ENCODE peak calls at places on chromosomes 12 and 14, in eight cellular contexts. One of them, this sample, is unnamed. For H3K4me1 and H3K9me3, the result is how much of the 10 kb centered on the place peaks cover.

GRCh38 chr12:50017653-50018052 is 7.6 kb downstream of the RACGAP1 start:
- DNase-seq in A549: no peak
- DNase-seq in cardiac muscle cell: peak
- DNase-seq in CD4-positive, alpha-beta memory T cell: no peak
- DNase-seq in right cardiac atrium: peak
- DNase-seq in tibial artery: no peak
- DNase-seq in GM23248: peak
- DNase-seq in heart left ventricle: no peak
- DNase-seq in this sample: no peak

GRCh38 chr14:64233791-64234190 is 60.4 kb downstream of the ESR2 start:
- DNase-seq in tibial artery: no peak
- DNase-seq in heart left ventricle: no peak
- DNase-seq in cardiac muscle cell: no peak
- DNase-seq in GM23248: no peak
- DNase-seq in CD4-positive, alpha-beta memory T cell: no peak
- DNase-seq in A549: no peak
- DNase-seq in right cardiac atrium: no peak
- DNase-seq in this sample: no peak

GRCh38 chr12:46384451-46385301 is 12.1 kb upstream of the SLC38A2 start:
- DNase-seq in cardiac muscle cell: peak
- DNase-seq in tibial artery: no peak
- DNase-seq in right cardiac atrium: no peak
- DNase-seq in GM23248: peak
- DNase-seq in heart left ventricle: no peak
- DNase-seq in CD4-positive, alpha-beta memory T cell: no peak
- DNase-seq in A549: no peak
- DNase-seq in this sample: no peak

GRCh38 chr14:60506985-60507829 is 1.7 kb upstream of the SIX6 start:
- DNase-seq in CD4-positive, alpha-beta memory T cell: no peak
- DNase-seq in cardiac muscle cell: no peak
- DNase-seq in right cardiac atrium: no peak
- DNase-seq in tibial artery: no peak
- DNase-seq in A549: no peak
- DNase-seq in heart left ventricle: no peak
- DNase-seq in GM23248: no peak
- DNase-seq in this sample: no peak

GRCh38 chr12:93827669-93828068 is 150.5 kb downstream of the CRADD start:
- DNase-seq in cardiac muscle cell: no peak
- DNase-seq in A549: no peak
- DNase-seq in heart left ventricle: no peak
- DNase-seq in right cardiac atrium: no peak
- DNase-seq in tibial artery: no peak
- DNase-seq in GM23248: no peak
- DNase-seq in CD4-positive, alpha-beta memory T cell: no peak
- DNase-seq in this sample: no peak

GRCh38 chr14:25259470-25259869 is 209.5 kb upstream of the STXBP6 start:
- DNase-seq in right cardiac atrium: no peak
- DNase-seq in tibial artery: no peak
- DNase-seq in CD4-positive, alpha-beta memory T cell: no peak
- DNase-seq in GM23248: no peak
- DNase-seq in A549: no peak
- DNase-seq in heart left ventricle: no peak
- DNase-seq in cardiac muscle cell: no peak
- DNase-seq in this sample: no peak

GRCh38 chr12:25504744-25505143 is 48.3 kb downstream of the LMNTD1 start:
- DNase-seq in CD4-positive, alpha-beta memory T cell: no peak
- DNase-seq in heart left ventricle: no peak
- DNase-seq in GM23248: no peak
- DNase-seq in right cardiac atrium: no peak
- DNase-seq in cardiac muscle cell: no peak
- DNase-seq in A549: no peak
- DNase-seq in tibial artery: no peak
- DNase-seq in this sample: no peak

GRCh38 chr14:24818823-24819341 is 184.9 kb upstream of the GZMB start:
- DNase-seq in cardiac muscle cell: no peak
- DNase-seq in A549: no peak
- DNase-seq in tibial artery: no peak
- DNase-seq in right cardiac atrium: no peak
- DNase-seq in heart left ventricle: no peak
- DNase-seq in GM23248: no peak
- DNase-seq in CD4-positive, alpha-beta memory T cell: no peak
- DNase-seq in this sample: no peak

GRCh38 chr12:95784286-95784685 is 6.3 kb downstream of the NTN4 start:
- DNase-seq in A549: no peak
- DNase-seq in GM23248: peak
- DNase-seq in cardiac muscle cell: no peak
- DNase-seq in CD4-positive, alpha-beta memory T cell: no peak
- DNase-seq in tibial artery: no peak
- DNase-seq in right cardiac atrium: no peak
- DNase-seq in heart left ventricle: no peak
- DNase-seq in this sample: no peak

GRCh38 chr12:131003676-131004075 is 50.0 kb downstream of the ADGRD1 start:
- DNase-seq in GM23248: no peak
- DNase-seq in CD4-positive, alpha-beta memory T cell: no peak
- DNase-seq in A549: no peak
- DNase-seq in heart left ventricle: no peak
- DNase-seq in tibial artery: no peak
- DNase-seq in cardiac muscle cell: no peak
- DNase-seq in right cardiac atrium: no peak
- DNase-seq in this sample: no peak

GRCh38 chr12:112418596-112419268 is at the start of gene PTPN11:
- DNase-seq in A549: peak
- DNase-seq in GM23248: peak
- DNase-seq in heart left ventricle: peak
- DNase-seq in CD4-positive, alpha-beta memory T cell: peak
- DNase-seq in tibial artery: peak
- DNase-seq in cardiac muscle cell: peak
- DNase-seq in right cardiac atrium: peak
- DNase-seq in this sample: peak

GRCh38 chr12:52125499-52125900 is 46.0 kb downstream of the SMIM41 start:
- DNase-seq in cardiac muscle cell: no peak
- DNase-seq in CD4-positive, alpha-beta memory T cell: no peak
- DNase-seq in A549: no peak
- DNase-seq in GM23248: no peak
- DNase-seq in right cardiac atrium: no peak
- DNase-seq in tibial artery: peak
- DNase-seq in heart left ventricle: no peak
- DNase-seq in this sample: no peak

GRCh38 chr14:53979747-53980642 is 23.4 kb upstream of the BMP4 start:
- DNase-seq in heart left ventricle: peak
- DNase-seq in CD4-positive, alpha-beta memory T cell: no peak
- DNase-seq in GM23248: peak
- DNase-seq in right cardiac atrium: peak
- DNase-seq in tibial artery: no peak
- DNase-seq in A549: peak
- DNase-seq in cardiac muscle cell: peak
- DNase-seq in this sample: no peak

GRCh38 chr12:122917508-122918227 is 21.7 kb upstream of the VPS37B start:
- DNase-seq in tibial artery: peak
- DNase-seq in CD4-positive, alpha-beta memory T cell: no peak
- DNase-seq in A549: peak
- DNase-seq in GM23248: peak
- DNase-seq in cardiac muscle cell: peak
- DNase-seq in heart left ventricle: peak
- DNase-seq in right cardiac atrium: peak
- DNase-seq in this sample: no peak

GRCh38 chr12:124233846-124234620 is 60.9 kb upstream of the RFLNA start:
- DNase-seq in GM23248: peak
- DNase-seq in CD4-positive, alpha-beta memory T cell: no peak
- DNase-seq in A549: no peak
- DNase-seq in tibial artery: no peak
- DNase-seq in right cardiac atrium: no peak
- DNase-seq in heart left ventricle: no peak
- DNase-seq in cardiac muscle cell: peak
- DNase-seq in this sample: no peak

DNA sequence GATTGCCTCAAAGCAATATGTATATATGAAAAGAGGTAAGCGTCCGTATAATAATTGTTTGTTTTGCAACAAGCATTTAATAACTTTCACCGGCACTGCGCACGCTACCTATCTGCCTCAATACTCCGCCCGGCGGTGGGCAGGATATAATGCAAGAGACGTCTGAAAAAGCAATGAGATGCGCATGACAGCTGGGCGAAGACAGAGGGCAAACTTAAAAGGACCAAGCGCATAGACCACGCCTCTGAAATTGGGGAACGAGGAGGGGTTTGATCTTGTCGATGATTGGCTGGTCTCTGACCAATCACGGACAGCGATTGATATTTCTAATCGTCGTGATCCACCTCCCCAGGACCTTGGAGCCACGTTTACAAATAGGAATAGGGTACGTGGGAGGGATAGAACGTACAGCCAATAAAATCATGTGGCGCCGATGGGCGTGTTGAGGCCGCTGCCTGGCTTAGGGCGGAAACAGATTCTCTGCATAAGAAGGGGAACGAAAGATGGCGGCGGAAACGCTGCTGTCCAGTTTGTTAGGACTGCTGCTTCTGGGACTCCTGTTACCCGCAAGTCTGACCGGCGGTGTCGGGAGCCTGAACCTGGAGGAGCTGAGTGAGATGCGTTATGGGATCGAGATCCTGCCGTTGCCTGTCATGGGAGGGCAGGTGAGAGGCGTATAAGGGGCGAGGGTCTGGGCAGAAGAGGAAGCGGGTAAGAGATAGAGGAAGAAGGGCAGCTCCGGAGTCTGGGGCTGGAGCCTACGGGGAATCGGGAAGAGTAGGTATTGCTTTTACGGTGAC is at the start of gene OS9:
- DNase-seq in A549: peak
- DNase-seq in heart left ventricle: peak
- DNase-seq in right cardiac atrium: peak
- DNase-seq in cardiac muscle cell: peak
- DNase-seq in GM23248: peak
- DNase-seq in tibial artery: peak
- DNase-seq in CD4-positive, alpha-beta memory T cell: peak
- DNase-seq in this sample: peak
- H3K27ac ChIP-seq in A549: peak
- H3K27ac ChIP-seq in heart left ventricle: peak
- H3K27ac ChIP-seq in right cardiac atrium: peak
- H3K27ac ChIP-seq in cardiac muscle cell: peak
- H3K27ac ChIP-seq in GM23248: peak
- H3K27ac ChIP-seq in tibial artery: peak
- H3K27ac ChIP-seq in CD4-positive, alpha-beta memory T cell: peak
- H3K27ac ChIP-seq in this sample: peak

GRCh38 chr14:99564256-99564902 is 39.6 kb downstream of the CCDC85C start:
- DNase-seq in cardiac muscle cell: peak
- DNase-seq in A549: peak
- DNase-seq in tibial artery: peak
- DNase-seq in right cardiac atrium: peak
- DNase-seq in heart left ventricle: peak
- DNase-seq in CD4-positive, alpha-beta memory T cell: no peak
- DNase-seq in GM23248: peak
- DNase-seq in this sample: no peak
- H3K4me1 ChIP-seq in cardiac muscle cell: half or more
- H3K4me1 ChIP-seq in A549: half or more
- H3K4me1 ChIP-seq in tibial artery: under half
- H3K4me1 ChIP-seq in right cardiac atrium: under half
- H3K4me1 ChIP-seq in heart left ventricle: half or more
- H3K4me1 ChIP-seq in CD4-positive, alpha-beta memory T cell: under half
- H3K4me1 ChIP-seq in GM23248: under half
- H3K4me1 ChIP-seq in this sample: under half

DNA sequence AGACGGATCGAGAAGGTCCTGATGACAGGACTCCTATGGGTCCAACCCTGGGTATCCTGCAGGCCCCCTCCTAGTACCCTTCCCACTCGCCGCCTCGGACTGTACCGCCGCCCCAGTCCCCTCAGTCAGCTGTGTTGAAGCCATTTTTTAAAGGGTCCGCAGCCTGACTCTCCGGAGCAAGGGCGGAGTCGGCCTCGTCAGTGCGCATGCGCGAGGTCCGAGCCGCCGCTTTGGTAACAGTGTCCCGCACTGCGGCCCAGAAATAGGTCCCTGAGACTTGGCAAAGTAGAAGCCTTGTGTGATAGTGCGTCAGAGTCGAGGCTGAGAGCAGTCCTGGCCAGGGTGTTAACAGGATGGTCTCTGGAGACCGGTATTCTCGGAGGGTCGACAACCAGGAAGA is 769.0 kb upstream of the ALG10B start:
- DNase-seq in CD4-positive, alpha-beta memory T cell: no peak
- DNase-seq in GM23248: no peak
- DNase-seq in cardiac muscle cell: no peak
- DNase-seq in right cardiac atrium: no peak
- DNase-seq in tibial artery: no peak
- DNase-seq in A549: no peak
- DNase-seq in heart left ventricle: no peak
- DNase-seq in this sample: no peak
- H3K9me3 ChIP-seq in CD4-positive, alpha-beta memory T cell: under half
- H3K9me3 ChIP-seq in GM23248: under half
- H3K9me3 ChIP-seq in cardiac muscle cell: under half
- H3K9me3 ChIP-seq in right cardiac atrium: under half
- H3K9me3 ChIP-seq in tibial artery: under half
- H3K9me3 ChIP-seq in A549: under half
- H3K9me3 ChIP-seq in heart left ventricle: under half
- H3K9me3 ChIP-seq in this sample: under half

DNA sequence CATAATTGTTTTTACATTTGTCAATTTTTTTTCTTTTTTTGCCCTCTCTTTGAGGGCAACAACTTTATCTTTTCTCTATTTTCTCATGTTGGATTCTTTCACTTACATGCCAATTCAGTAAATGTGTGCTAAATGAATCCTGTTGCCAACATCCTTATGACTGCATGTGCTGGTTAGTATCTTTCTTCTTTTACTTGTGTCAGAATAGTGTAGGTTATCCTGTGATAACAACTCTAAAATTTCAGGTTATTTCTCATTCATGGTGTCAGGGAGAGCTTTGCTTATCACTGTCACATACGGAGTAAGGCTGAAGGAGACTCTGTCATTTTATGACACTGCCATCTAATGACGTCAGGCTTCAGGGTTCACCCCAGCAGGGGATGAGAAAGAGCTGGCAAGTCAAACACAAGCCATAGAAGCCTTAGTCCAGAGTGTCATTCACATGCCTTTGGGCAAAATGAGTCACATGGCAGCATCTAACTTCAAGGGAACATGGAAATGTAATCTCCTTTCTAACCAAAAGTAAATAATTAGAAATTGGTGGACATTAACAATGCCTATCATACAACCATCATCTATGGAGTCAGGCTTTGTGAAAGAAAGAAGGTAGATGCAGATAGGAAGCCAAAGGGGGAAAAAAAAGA is 242.5 kb upstream of the ATP2B1 start:
- DNase-seq in right cardiac atrium: no peak
- DNase-seq in cardiac muscle cell: no peak
- DNase-seq in heart left ventricle: no peak
- DNase-seq in A549: peak
- DNase-seq in CD4-positive, alpha-beta memory T cell: peak
- DNase-seq in GM23248: peak
- DNase-seq in tibial artery: no peak
- DNase-seq in this sample: no peak
- H3K27ac ChIP-seq in right cardiac atrium: no peak
- H3K27ac ChIP-seq in cardiac muscle cell: no peak
- H3K27ac ChIP-seq in heart left ventricle: no peak
- H3K27ac ChIP-seq in A549: peak
- H3K27ac ChIP-seq in CD4-positive, alpha-beta memory T cell: peak
- H3K27ac ChIP-seq in GM23248: peak
- H3K27ac ChIP-seq in tibial artery: no peak
- H3K27ac ChIP-seq in this sample: no peak

DNA sequence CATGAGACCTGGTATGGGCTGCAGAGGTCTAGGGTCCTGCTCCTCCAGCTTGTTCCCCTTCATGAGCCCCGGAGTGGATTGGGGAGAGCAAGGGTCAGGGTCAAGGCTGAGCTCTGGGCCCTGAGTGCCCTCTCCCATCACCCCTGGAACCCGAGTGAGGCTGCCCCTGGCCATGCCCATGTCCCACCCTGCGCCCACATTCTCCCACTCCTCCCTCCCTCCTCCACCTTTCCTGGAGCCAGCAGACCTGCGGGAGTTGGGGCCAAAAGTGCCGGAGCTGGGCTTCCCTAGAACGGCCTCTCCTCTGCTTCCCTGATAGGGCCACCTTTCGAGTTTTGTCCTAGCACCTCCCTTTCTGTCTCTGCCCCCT is 597 bp downstream of the SCNN1A start:
- DNase-seq in GM23248: no peak
- DNase-seq in CD4-positive, alpha-beta memory T cell: no peak
- DNase-seq in right cardiac atrium: no peak
- DNase-seq in heart left ventricle: no peak
- DNase-seq in A549: no peak
- DNase-seq in cardiac muscle cell: no peak
- DNase-seq in tibial artery: no peak
- DNase-seq in this sample: no peak
- H3K4me1 ChIP-seq in GM23248: under half
- H3K4me1 ChIP-seq in CD4-positive, alpha-beta memory T cell: under half
- H3K4me1 ChIP-seq in right cardiac atrium: under half
- H3K4me1 ChIP-seq in heart left ventricle: under half
- H3K4me1 ChIP-seq in A549: half or more
- H3K4me1 ChIP-seq in cardiac muscle cell: under half
- H3K4me1 ChIP-seq in tibial artery: under half
- H3K4me1 ChIP-seq in this sample: under half